ENCODE peak calls at places on chromosomes 5 and 9, in four cellular contexts. O, H, B and A are unnamed samples.

GRCh38 chr5:14147210-14147609 is 4.1 kb downstream of the TRIO start:
- DNase-seq in O (no peak), H (no peak), B (no peak), A (no peak)

GRCh38 chr5:160356550-160357347 is 13.7 kb downstream of the C1QTNF2 start:
- DNase-seq in O (no peak), H (no peak), B (no peak), A (no peak)

GRCh38 chr9:79020266-79020665 is 551.5 kb upstream of the TLE4 start:
- DNase-seq in O (no peak), H (no peak), B (no peak), A (no peak)

GRCh38 chr9:35911690-35912089 is 2.4 kb downstream of the SPAAR start:
- DNase-seq in O (no peak), H (no peak), B (no peak), A (no peak)

GRCh38 chr9:84955971-84956370 is 286.4 kb downstream of the NTRK2 start:
- DNase-seq in O (no peak), H (no peak), B (no peak), A (no peak)

GRCh38 chr9:35688558-35689350 is 971 bp downstream of the TPM2 start:
- DNase-seq in O (no peak), H (peak), B (no peak), A (peak)

GRCh38 chr9:129036923-129037766 is 719 bp downstream of the MIGA2 start:
- DNase-seq in O (no peak), H (no peak), B (no peak), A (peak)

GRCh38 chr5:152271420-152271819 is 133.7 kb downstream of the NMUR2 start:
- DNase-seq in O (no peak), H (peak), B (no peak), A (peak)

GRCh38 chr5:172606156-172606785 is 34.8 kb upstream of the NEURL1B start:
- DNase-seq in O (no peak), H (no peak), B (no peak), A (no peak)

GRCh38 chr5:64874753-64875152 is 106.0 kb downstream of the CWC27 start:
- DNase-seq in O (no peak), H (no peak), B (no peak), A (no peak)

GRCh38 chr5:140073296-140073695 is 30.2 kb upstream of the NRG2 start:
- DNase-seq in O (no peak), H (peak), B (no peak), A (peak)

GRCh38 chr9:32706004-32706749 is 70.7 kb upstream of the TAF1L start:
- DNase-seq in O (no peak), H (no peak), B (no peak), A (no peak)

GRCh38 chr5:132828846-132829494 is 1.5 kb downstream of the SHROOM1 start:
- DNase-seq in O (no peak), H (no peak), B (no peak), A (no peak)

GRCh38 chr5:141747646-141748229 is 65.7 kb upstream of the ARAP3 start:
- DNase-seq in O (no peak), H (no peak), B (no peak), A (no peak)

GRCh38 chr9:114386886-114387677 is 700 bp downstream of the AKNA start:
- DNase-seq in O (no peak), H (no peak), B (no peak), A (peak)

GRCh38 chr5:128199104-128199503 is 115.5 kb downstream of the SLC12A2 start:
- DNase-seq in O (no peak), H (peak), B (no peak), A (peak)

GRCh38 chr5:72539038-72539437 is 31.8 kb upstream of the ZNF366 start:
- DNase-seq in O (no peak), H (no peak), B (no peak), A (no peak)

GRCh38 chr5:170603578-170604565 is 100.1 kb downstream of the KCNIP1 start:
- DNase-seq in O (no peak), H (peak), B (no peak), A (peak)

GRCh38 chr9:112890106-112891081 is at the start of gene SLC46A2:
- DNase-seq in O (no peak), H (no peak), B (peak), A (peak)